ENCODE peak calls at places on chromosomes 5 and 9, in ten cellular contexts. S is heart left ventricle; C is fibroblast of lung; M is GM12878; D is left ventricle myocardium inferior; L is CD8-positive, alpha-beta T cell; N is AG09309; X is WERI-Rb-1; Q is fibroblast of mammary gland; J is heart right ventricle. R is an unnamed sample.

GRCh38 chr5:178357127-178357526 is 124.5 kb upstream of the PHYKPL start:
- DNase-seq in S (peak), C (no peak), M (no peak), D (peak), L (no peak), N (no peak), X (no peak), Q (no peak), J (no peak), R (peak)

GRCh38 chr5:41510176-41510831 is at the start of gene PLCXD3:
- DNase-seq in S (peak), C (peak), M (no peak), D (peak), L (no peak), N (no peak), X (peak), Q (no peak), J (peak), R (no peak)

GRCh38 chr9:128372188-128372641 is 1.0 kb downstream of the URM1 start:
- DNase-seq in S (no peak), C (peak), M (no peak), D (no peak), L (no peak), N (peak), X (no peak), Q (peak), J (no peak), R (no peak)

GRCh38 chr9:116633444-116633843 is 53.7 kb upstream of the TRIM32 start:
- DNase-seq in S (no peak), C (peak), M (no peak), D (no peak), L (no peak), N (no peak), X (no peak), Q (peak), J (peak), R (no peak)

GRCh38 chr5:14435481-14435880 is 146.1 kb upstream of the OTULINL start:
- DNase-seq in S (no peak), C (peak), M (no peak), D (no peak), L (no peak), N (no peak), X (no peak), Q (no peak), J (no peak), R (no peak)

GRCh38 chr9:113547501-113547900 is 84.0 kb downstream of the RGS3 start:
- DNase-seq in S (no peak), C (peak), M (no peak), D (no peak), L (no peak), N (no peak), X (no peak), Q (no peak), J (no peak), R (no peak)

GRCh38 chr9:13992136-13992798 is 321.7 kb downstream of the NFIB start:
- DNase-seq in S (no peak), C (no peak), M (no peak), D (no peak), L (no peak), N (no peak), X (no peak), Q (no peak), J (no peak), R (no peak)

GRCh38 chr5:51625224-51625968 is 242.1 kb downstream of the ISL1 start:
- DNase-seq in S (no peak), C (no peak), M (no peak), D (no peak), L (no peak), N (no peak), X (no peak), Q (no peak), J (no peak), R (no peak)

GRCh38 chr5:138467711-138468132 is 2.4 kb downstream of the EGR1 start:
- DNase-seq in S (no peak), C (no peak), M (no peak), D (no peak), L (no peak), N (peak), X (no peak), Q (no peak), J (no peak), R (no peak)

GRCh38 chr9:20990867-20991266 is 40.6 kb downstream of the HACD4 start:
- DNase-seq in S (peak), C (no peak), M (no peak), D (no peak), L (no peak), N (no peak), X (no peak), Q (no peak), J (peak), R (no peak)

GRCh38 chr5:122165574-122166021 is 36.3 kb downstream of the ZNF474 start:
- DNase-seq in S (no peak), C (peak), M (no peak), D (no peak), L (no peak), N (no peak), X (no peak), Q (peak), J (no peak), R (no peak)

GRCh38 chr5:122162100-122162499 is 32.8 kb downstream of the ZNF474 start:
- DNase-seq in S (no peak), C (no peak), M (no peak), D (no peak), L (no peak), N (no peak), X (no peak), Q (no peak), J (no peak), R (no peak)

GRCh38 chr5:122163151-122164069 is 34.1 kb downstream of the ZNF474 start:
- DNase-seq in S (no peak), C (peak), M (no peak), D (no peak), L (no peak), N (peak), X (no peak), Q (peak), J (no peak), R (no peak)

GRCh38 chr5:122164070-122164435 is 34.7 kb downstream of the ZNF474 start:
- DNase-seq in S (no peak), C (no peak), M (no peak), D (no peak), L (no peak), N (no peak), X (no peak), Q (no peak), J (no peak), R (no peak)

GRCh38 chr5:122164831-122165573 is 35.7 kb downstream of the ZNF474 start:
- DNase-seq in S (no peak), C (no peak), M (no peak), D (no peak), L (no peak), N (no peak), X (no peak), Q (no peak), J (no peak), R (no peak)
- H3K4me3 ChIP-seq in S (no peak), C (no peak), M (no peak), D (no peak), L (no peak), N (no peak), X (no peak), Q (no peak), J (no peak), R (no peak)

GRCh38 chr9:8235489-8235888 is 435.9 kb upstream of the DMAC1 start:
- DNase-seq in S (no peak), C (no peak), M (no peak), D (no peak), L (no peak), N (no peak), X (no peak), Q (no peak), J (no peak), R (no peak)
- TF ChIP-seq CTCF in S (no peak), C (no peak), M (no peak), D (no peak), L (no peak), N (no peak), X (peak), Q (no peak), J (no peak), R (no peak)

DNA sequence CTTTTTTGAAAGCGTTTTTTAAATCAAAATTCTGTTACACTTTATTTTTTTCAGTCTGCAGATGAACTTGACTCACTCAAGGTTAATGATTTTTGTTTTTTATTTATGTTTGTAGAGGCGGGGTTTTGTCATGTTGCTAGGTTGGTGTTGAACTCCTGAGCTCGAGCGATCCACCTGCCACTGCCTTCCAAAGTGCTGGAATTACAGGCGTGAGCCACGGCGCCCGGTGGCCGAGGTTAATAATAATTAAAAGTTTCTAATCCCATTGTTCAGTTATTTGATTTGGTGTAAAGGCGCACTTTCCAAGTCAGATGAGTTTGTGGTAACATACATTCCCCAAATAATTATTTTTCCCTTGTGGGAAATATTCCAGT is 1.2 kb upstream of the CHD1 start:
- DNase-seq in S (no peak), C (no peak), M (no peak), D (no peak), L (no peak), N (no peak), X (no peak), Q (no peak), J (no peak), R (no peak)
- H3K4me3 ChIP-seq in S (peak), C (peak), M (peak), D (peak), L (peak), N (peak), X (peak), Q (peak), J (peak), R (peak)

DNA sequence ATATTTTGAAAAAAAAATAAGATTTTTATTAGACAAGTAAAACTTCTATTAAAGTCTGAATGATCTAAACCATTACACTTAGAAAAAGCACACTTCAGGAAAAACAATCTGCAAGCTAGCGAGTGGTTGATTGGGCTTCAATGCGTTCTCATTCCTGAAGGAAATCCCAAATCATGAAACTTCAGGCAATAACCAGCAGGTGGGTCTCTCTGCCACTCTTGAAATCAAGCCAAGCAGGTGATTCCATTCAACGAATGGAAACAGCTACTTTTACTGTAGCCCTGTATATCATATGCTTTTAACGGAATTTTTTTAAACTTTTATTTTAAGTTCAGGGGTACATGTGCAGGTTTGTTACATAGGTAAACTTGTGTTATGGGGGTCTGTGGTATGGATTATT is 234.5 kb upstream of the TRPM3 start:
- DNase-seq in S (no peak), C (no peak), M (no peak), D (no peak), L (no peak), N (no peak), X (peak), Q (no peak), J (no peak), R (no peak)
- TF ChIP-seq CTCF in S (no peak), C (no peak), M (no peak), D (no peak), L (no peak), N (no peak), X (peak), Q (no peak), J (no peak), R (no peak)

GRCh38 chr9:133125706-133126696 is 5.0 kb upstream of the RALGDS start:
- DNase-seq in S (peak), C (peak), M (no peak), D (no peak), L (no peak), N (no peak), X (no peak), Q (peak), J (peak), R (peak)
- H3K4me3 ChIP-seq in S (peak), C (no peak), M (peak), D (peak), L (peak), N (peak), X (no peak), Q (no peak), J (peak), R (peak)

GRCh38 chr9:134242706-134243105 is 78.3 kb upstream of the RNU6ATAC start:
- DNase-seq in S (peak), C (no peak), M (no peak), D (no peak), L (no peak), N (no peak), X (no peak), Q (no peak), J (no peak), R (no peak)
- TF ChIP-seq CTCF in S (no peak), C (no peak), M (no peak), D (no peak), L (no peak), N (no peak), X (no peak), Q (no peak), J (no peak), R (no peak)

R was measured in GM12865.